ENCODE peak calls at places on chromosome 21, in eight cellular contexts. E, H, Q, A, S, O, X and Y are unnamed samples.

GRCh38 chr21:46628868-46629267 is 6.6 kb upstream of the PRMT2 start:
- DNase-seq in E (no peak), H (no peak), Q (no peak), A (no peak), S (no peak), O (no peak), X (no peak), Y (no peak)

GRCh38 chr21:31030367-31031106 is 7.7 kb downstream of the KRTAP19-8 start:
- DNase-seq in E (no peak), H (no peak), Q (no peak), A (no peak), S (no peak), O (no peak), X (no peak), Y (no peak)

GRCh38 chr21:44083631-44084291 is 23.4 kb upstream of the PWP2 start:
- DNase-seq in E (no peak), H (no peak), Q (no peak), A (no peak), S (no peak), O (no peak), X (no peak), Y (peak; percentile 67)

GRCh38 chr21:39186676-39187075 is 3.4 kb upstream of the PSMG1 start:
- DNase-seq in E (no peak), H (no peak), Q (no peak), A (no peak), S (no peak), O (no peak), X (no peak), Y (no peak)

GRCh38 chr21:17118638-17119384 is 394.0 kb upstream of the CXADR start:
- DNase-seq in E (peak; percentile 25), H (no peak), Q (no peak), A (no peak), S (no peak), O (no peak), X (no peak), Y (no peak)

GRCh38 chr21:36553406-36553805 is 73.5 kb upstream of the CLDN14 start:
- DNase-seq in E (no peak), H (no peak), Q (no peak), A (no peak), S (no peak), O (no peak), X (no peak), Y (no peak)

GRCh38 chr21:18832081-18832670 is 428.6 kb upstream of the TMPRSS15 start:
- DNase-seq in E (no peak), H (no peak), Q (no peak), A (no peak), S (no peak), O (no peak), X (no peak), Y (no peak)

GRCh38 chr21:38911523-38912354 is 106.0 kb downstream of the ETS2 start:
- DNase-seq in E (no peak), H (no peak), Q (no peak), A (no peak), S (no peak), O (no peak), X (peak; percentile 45), Y (no peak)

GRCh38 chr21:28644762-28645161 is 347.9 kb downstream of the LTN1 start:
- DNase-seq in E (no peak), H (no peak), Q (no peak), A (no peak), S (no peak), O (no peak), X (no peak), Y (no peak)

GRCh38 chr21:38954450-38955059 is 148.8 kb downstream of the ETS2 start:
- DNase-seq in E (no peak), H (no peak), Q (no peak), A (no peak), S (no peak), O (no peak), X (no peak), Y (no peak)

GRCh38 chr21:36630485-36631206 is 68.3 kb upstream of the SIM2 start:
- DNase-seq in E (peak; percentile 26), H (no peak), Q (no peak), A (no peak), S (peak; percentile 82), O (peak; percentile 63), X (peak; percentile 45), Y (no peak)

GRCh38 chr21:38825901-38826300 is 20.2 kb downstream of the ETS2 start:
- DNase-seq in E (no peak), H (no peak), Q (no peak), A (no peak), S (no peak), O (no peak), X (no peak), Y (no peak)

GRCh38 chr21:29175408-29176147 is 45.1 kb downstream of the MAP3K7CL start:
- DNase-seq in E (no peak), H (no peak), Q (no peak), A (no peak), S (no peak), O (no peak), X (peak; percentile 80), Y (no peak)

GRCh38 chr21:17828223-17828622 is 9.1 kb upstream of the C21orf91 start:
- DNase-seq in E (no peak), H (no peak), Q (no peak), A (peak; percentile 44), S (no peak), O (no peak), X (peak; percentile 57), Y (no peak)

GRCh38 chr21:21622460-21623234 is 624.4 kb downstream of the NCAM2 start:
- DNase-seq in E (no peak), H (no peak), Q (no peak), A (no peak), S (no peak), O (no peak), X (no peak), Y (no peak)

GRCh38 chr21:28729887-28730286 is 262.8 kb downstream of the LTN1 start:
- DNase-seq in E (no peak), H (no peak), Q (no peak), A (no peak), S (no peak), O (no peak), X (no peak), Y (no peak)

GRCh38 chr21:46418265-46418946 is 40.3 kb upstream of the DIP2A start:
- DNase-seq in E (no peak), H (peak; percentile 26), Q (peak; percentile 51), A (no peak), S (no peak), O (no peak), X (no peak), Y (peak; percentile 71)

GRCh38 chr21:43645414-43645891 is 13.8 kb downstream of the HSF2BP start:
- DNase-seq in E (no peak), H (no peak), Q (no peak), A (peak; percentile 65), S (peak; percentile 69), O (no peak), X (peak; percentile 77), Y (no peak)

GRCh38 chr21:39542736-39543135 is 70.0 kb upstream of the B3GALT5 start:
- DNase-seq in E (no peak), H (no peak), Q (no peak), A (no peak), S (no peak), O (no peak), X (no peak), Y (no peak)

GRCh38 chr21:36756527-36756926 is 57.6 kb downstream of the SIM2 start:
- DNase-seq in E (no peak), H (no peak), Q (no peak), A (no peak), S (no peak), O (no peak), X (peak; percentile 18), Y (no peak)

GRCh38 chr21:29671728-29672127 is 268.1 kb downstream of the GRIK1 start:
- DNase-seq in E (no peak), H (no peak), Q (no peak), A (no peak), S (peak; percentile 47), O (no peak), X (no peak), Y (no peak)

GRCh38 chr21:43266534-43266933 is 97.7 kb downstream of the CRYAA start:
- DNase-seq in E (no peak), H (no peak), Q (peak; percentile 45), A (no peak), S (no peak), O (no peak), X (peak; percentile 55), Y (no peak)

GRCh38 chr21:17466166-17466565 is 46.7 kb upstream of the CXADR start:
- DNase-seq in E (no peak), H (no peak), Q (no peak), A (peak; percentile 24), S (peak; percentile 6), O (no peak), X (peak; percentile 73), Y (no peak)

GRCh38 chr21:46604975-46605758 is at the start of gene S100B:
- DNase-seq in E (no peak), H (peak; percentile 91), Q (no peak), A (no peak), S (no peak), O (no peak), X (no peak), Y (no peak)

GRCh38 chr21:45152265-45152746 is 77.9 kb downstream of the ADARB1 start:
- DNase-seq in E (peak; percentile 33), H (no peak), Q (no peak), A (no peak), S (peak; percentile 92), O (peak; percentile 51), X (no peak), Y (no peak)
- TF ChIP-seq CTCF in E (no peak), H (no peak), Q (peak; percentile 22), A (peak; percentile 65), S (peak; percentile 97), O (no peak), X (no peak), Y (peak; percentile 79)

GRCh38 chr21:14979264-14979663 is 85.5 kb downstream of the NRIP1 start:
- DNase-seq in E (no peak), H (no peak), Q (no peak), A (no peak), S (no peak), O (no peak), X (no peak), Y (no peak)
- TF ChIP-seq CTCF in E (no peak), H (no peak), Q (no peak), A (no peak), S (no peak), O (no peak), X (no peak), Y (no peak)

GRCh38 chr21:26965567-26966359 is 1.1 kb downstream of the ADAMTS5 start:
- DNase-seq in E (peak; percentile 65), H (no peak), Q (peak; percentile 79), A (no peak), S (no peak), O (peak; percentile 38), X (peak; percentile 46), Y (peak; percentile 95)
- TF ChIP-seq CTCF in E (peak; percentile 59), H (peak; percentile 19), Q (peak; percentile 40), A (peak; percentile 46), S (no peak), O (no peak), X (peak; percentile 27), Y (peak; percentile 65)

DNA sequence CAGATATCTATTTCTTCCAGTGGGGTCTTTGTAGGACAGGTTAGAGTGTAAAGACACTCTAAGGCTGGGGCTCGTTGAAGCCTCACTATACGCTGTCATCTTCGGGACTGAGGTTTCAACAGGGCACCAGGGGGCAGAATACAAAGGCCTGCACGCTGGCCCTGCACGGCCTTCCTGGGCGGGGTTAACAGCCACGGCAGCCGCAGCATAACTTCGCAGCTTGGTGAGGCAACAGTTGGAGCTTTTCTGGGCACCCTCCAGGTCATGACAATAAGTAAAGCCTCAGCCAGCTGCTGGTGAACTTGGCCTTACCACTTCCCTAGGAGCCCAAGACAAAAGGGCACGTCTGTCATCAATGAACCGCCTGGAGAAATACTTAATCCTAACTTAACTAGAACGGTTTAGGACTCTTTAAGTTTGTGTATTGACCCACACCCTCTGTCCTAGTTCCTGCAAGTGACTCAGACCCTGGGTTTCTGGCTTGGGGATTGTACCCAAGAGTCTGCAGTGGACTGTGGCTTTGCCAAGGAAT is 2.3 kb upstream of the RUNX1 start:
- DNase-seq in E (peak; percentile 83), H (peak; percentile 59), Q (peak; percentile 94), A (peak; percentile 62), S (peak; percentile 95), O (peak; percentile 87), X (peak; percentile 69), Y (no peak)
- TF ChIP-seq CTCF in E (peak; percentile 75), H (peak; percentile 43), Q (peak; percentile 71), A (peak; percentile 68), S (peak; percentile 87), O (peak; percentile 49), X (peak; percentile 35), Y (peak; percentile 74)